ENCODE peak calls at places on chromosomes 1 and 21, in five cellular contexts. S is HFF-Myc, V is nephron progenitor cell, M is left lung, I is GM13976. Z is an unnamed sample.

GRCh38 chr1:70442486-70442885 is 31.4 kb downstream of the CTH start:
- DNase-seq in S (no peak), V (no peak), M (no peak), I (no peak), Z (no peak)

GRCh38 chr1:222991177-222991576 is 151.9 kb downstream of the TLR5 start:
- DNase-seq in S (no peak), V (no peak), M (no peak), I (no peak), Z (no peak)

GRCh38 chr1:92399076-92399475 is 87.6 kb downstream of the GFI1 start:
- DNase-seq in S (no peak), V (no peak), M (no peak), I (peak; percentile 36), Z (no peak)

GRCh38 chr1:201192478-201192804 is 1.8 kb downstream of the IGFN1 start:
- DNase-seq in S (no peak), V (no peak), M (no peak), I (no peak), Z (no peak)

GRCh38 chr1:209652873-209653401 is 712 bp upstream of the LAMB3 start:
- DNase-seq in S (no peak), V (no peak), M (peak; percentile 87), I (no peak), Z (peak; percentile 79)

GRCh38 chr1:90768098-90768497 is 51.0 kb upstream of the BARHL2 start:
- DNase-seq in S (no peak), V (no peak), M (no peak), I (no peak), Z (no peak)

GRCh38 chr1:63330331-63330916 is 8.1 kb downstream of the FOXD3 start:
- DNase-seq in S (no peak), V (peak; percentile 42), M (peak; percentile 84), I (no peak), Z (no peak)

GRCh38 chr1:180229483-180230415 is at the start of gene LHX4:
- DNase-seq in S (no peak), V (peak; percentile 73), M (peak; percentile 83), I (peak; percentile 82), Z (no peak)

GRCh38 chr1:9890224-9890731 is 19.8 kb downstream of the CTNNBIP1 start:
- DNase-seq in S (peak; percentile 83), V (no peak), M (no peak), I (no peak), Z (no peak)

GRCh38 chr1:236120725-236121153 is 21.6 kb upstream of the GPR137B start:
- DNase-seq in S (no peak), V (no peak), M (no peak), I (peak; percentile 50), Z (no peak)

GRCh38 chr21:42219606-42220137 is 732 bp downstream of the ABCG1 start:
- DNase-seq in S (no peak), V (peak; percentile 57), M (peak; percentile 89), I (peak; percentile 60), Z (no peak)

GRCh38 chr1:52355847-52356505 is 10.0 kb downstream of the CC2D1B start:
- DNase-seq in S (no peak), V (no peak), M (no peak), I (no peak), Z (no peak)

GRCh38 chr1:5574641-5575040 is 417.6 kb downstream of the NPHP4 start:
- DNase-seq in S (no peak), V (no peak), M (no peak), I (no peak), Z (peak; percentile 47)

GRCh38 chr1:224168859-224169380 is 14.1 kb upstream of the DEGS1 start:
- DNase-seq in S (no peak), V (no peak), M (no peak), I (peak; percentile 69), Z (no peak)

GRCh38 chr1:63317814-63318156 is 4.6 kb upstream of the FOXD3 start:
- DNase-seq in S (no peak), V (no peak), M (no peak), I (no peak), Z (no peak)

GRCh38 chr1:183165456-183165855 is 20.6 kb upstream of the LAMC2 start:
- DNase-seq in S (no peak), V (no peak), M (no peak), I (no peak), Z (no peak)

GRCh38 chr1:15390667-15391066 is 19.0 kb upstream of the EFHD2 start:
- DNase-seq in S (no peak), V (no peak), M (no peak), I (no peak), Z (no peak)

GRCh38 chr1:193060938-193061337 is 1.5 kb downstream of the RO60 start:
- DNase-seq in S (no peak), V (no peak), M (no peak), I (no peak), Z (no peak)

GRCh38 chr1:29310616-29311180 is 74.4 kb downstream of the PTPRU start:
- DNase-seq in S (no peak), V (no peak), M (peak; percentile 10), I (no peak), Z (no peak)

GRCh38 chr1:57270926-57271698 is 152.7 kb downstream of the DAB1 start:
- DNase-seq in S (no peak), V (no peak), M (no peak), I (no peak), Z (no peak)

GRCh38 chr1:197526736-197527371 is 248.4 kb downstream of the DENND1B start:
- DNase-seq in S (no peak), V (no peak), M (no peak), I (peak; percentile 27), Z (no peak)

GRCh38 chr1:16430598-16430997 is 6.6 kb downstream of the SPATA21 start:
- DNase-seq in S (no peak), V (no peak), M (no peak), I (no peak), Z (no peak)

GRCh38 chr1:220768127-220768601 is 18.5 kb upstream of the MTARC1 start:
- DNase-seq in S (no peak), V (no peak), M (no peak), I (no peak), Z (no peak)

GRCh38 chr1:175070818-175071217 is 3.2 kb downstream of the TNN start:
- DNase-seq in S (no peak), V (no peak), M (no peak), I (no peak), Z (no peak)

GRCh38 chr1:912740-913301 is 10.9 kb upstream of the SAMD11 start:
- DNase-seq in S (no peak), V (no peak), M (peak; percentile 72), I (no peak), Z (no peak)

GRCh38 chr1:199087081-199087614 is 448.3 kb downstream of the PTPRC start:
- DNase-seq in S (no peak), V (no peak), M (no peak), I (no peak), Z (no peak)

GRCh38 chr21:37509802-37510393 is 143.3 kb downstream of the DYRK1A start:
- DNase-seq in S (no peak), V (no peak), M (no peak), I (no peak), Z (no peak)

GRCh38 chr1:8754993-8755392 is 62.4 kb downstream of the RERE start:
- DNase-seq in S (no peak), V (no peak), M (no peak), I (no peak), Z (no peak)

GRCh38 chr1:151391079-151391563 is 8.3 kb upstream of the PSMB4 start:
- DNase-seq in S (no peak), V (no peak), M (no peak), I (no peak), Z (no peak)

GRCh38 chr1:110756506-110756905 is 81.8 kb upstream of the KCNA3 start:
- DNase-seq in S (no peak), V (no peak), M (no peak), I (no peak), Z (no peak)

GRCh38 chr1:107976431-107977215 is 11.6 kb upstream of the VAV3 start:
- DNase-seq in S (no peak), V (no peak), M (no peak), I (no peak), Z (no peak)

DNA sequence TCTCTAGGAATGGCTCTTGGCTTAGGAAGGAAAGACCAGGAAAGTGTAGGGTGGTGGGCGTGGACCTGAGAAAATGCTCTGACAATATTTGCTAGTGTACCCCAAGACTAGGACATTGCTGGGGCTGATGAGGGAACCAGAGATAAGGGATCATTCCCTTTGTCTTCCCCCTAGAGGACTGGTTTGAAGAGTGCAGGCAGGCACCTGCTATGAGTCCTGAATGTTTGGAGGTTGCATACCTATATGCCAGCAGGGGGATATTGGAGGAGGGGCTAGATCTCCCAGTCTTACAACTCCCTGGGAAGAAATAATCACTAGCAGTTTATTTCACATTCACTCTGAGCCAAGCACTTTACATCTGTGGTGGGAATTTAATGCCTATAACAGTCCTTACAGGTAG is 6.0 kb upstream of the BCL10 start:
- DNase-seq in S (no peak), V (no peak), M (no peak), I (no peak), Z (no peak)
- TF ChIP-seq CTCF in S (peak; percentile 19), V (no peak), M (no peak), I (no peak), Z (peak; percentile 35)

DNA sequence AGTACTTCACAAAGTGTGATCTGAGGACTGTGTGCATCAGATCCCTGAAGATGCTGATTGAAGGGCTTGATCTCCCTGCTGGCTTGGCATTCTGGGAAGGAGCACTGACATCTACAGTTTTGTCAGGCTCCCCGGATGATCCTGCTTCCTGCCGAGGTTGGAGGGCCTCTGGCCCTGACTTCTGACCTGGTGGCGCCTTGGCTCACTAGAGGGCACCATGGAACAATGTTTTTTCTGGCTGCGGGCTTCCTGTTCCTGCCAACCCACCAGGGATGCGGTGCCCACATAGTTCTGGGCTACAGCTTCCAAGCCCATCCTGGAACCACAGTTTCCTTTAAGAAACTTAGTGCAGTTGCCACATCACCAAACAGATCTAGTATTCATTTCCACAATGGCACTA is 38.8 kb upstream of the RASAL2 start:
- DNase-seq in S (no peak), V (peak; percentile 29), M (peak; percentile 72), I (no peak), Z (no peak)
- TF ChIP-seq CTCF in S (no peak), V (no peak), M (peak; percentile 32), I (peak; percentile 30), Z (no peak)

DNA sequence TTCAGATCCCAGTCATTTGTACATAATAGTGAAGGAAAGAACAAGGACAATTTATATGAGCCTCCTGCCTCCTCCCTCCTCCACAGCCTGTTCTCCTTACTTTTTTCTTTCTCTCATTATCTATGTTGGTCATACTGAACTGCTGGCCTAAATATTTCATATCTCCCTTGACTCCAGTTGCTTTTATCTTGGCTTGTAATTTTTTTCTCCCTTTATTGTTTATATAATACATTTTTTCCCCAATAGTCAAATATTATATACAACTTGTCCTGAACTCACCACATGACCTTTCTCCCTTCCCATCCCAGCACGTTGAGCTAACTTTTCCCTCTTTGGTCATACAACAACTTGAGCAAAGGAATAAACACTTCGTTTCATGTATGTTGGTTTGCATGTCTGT is 752.1 kb downstream of the LTN1 start:
- DNase-seq in S (no peak), V (no peak), M (no peak), I (no peak), Z (no peak)
- TF ChIP-seq CTCF in S (no peak), V (no peak), M (no peak), I (no peak), Z (no peak)

GRCh38 chr1:61921435-61921834 is 179.2 kb downstream of the PATJ start:
- DNase-seq in S (no peak), V (no peak), M (no peak), I (no peak), Z (no peak)
- TF ChIP-seq CTCF in S (peak; percentile 29), V (peak; percentile 8), M (no peak), I (no peak), Z (peak; percentile 56)